ENCODE peak calls at places on chromosome 1, in seven cellular contexts. P, X, Y, B, V, J and I are unnamed samples.

GRCh38 chr1:81802601-81803422 is 2.1 kb downstream of the ADGRL2 start:
- DNase-seq in X (peak), B (peak), Y (no peak), V (no peak), P (no peak), J (peak), I (peak)

GRCh38 chr1:150748859-150749719 is 16.5 kb downstream of the CTSS start:
- DNase-seq in Y (no peak), J (no peak), V (no peak), X (no peak), B (no peak), P (no peak), I (no peak)

GRCh38 chr1:29809446-29810120 is 573.3 kb downstream of the PTPRU start:
- DNase-seq in Y (no peak), X (no peak), B (peak), P (no peak), J (no peak), V (no peak), I (no peak)

GRCh38 chr1:218656301-218657037 is 311.3 kb downstream of the TGFB2 start:
- DNase-seq in V (no peak), B (no peak), Y (no peak), P (no peak), X (no peak), J (no peak), I (no peak)

GRCh38 chr1:156282479-156283222 is at the start of gene SMG5:
- DNase-seq in X (peak), P (peak), V (peak), Y (peak), J (peak), B (peak), I (peak)

GRCh38 chr1:230212405-230212936 is 145.4 kb downstream of the GALNT2 start:
- DNase-seq in Y (no peak), X (no peak), P (no peak), V (peak), B (no peak), J (no peak), I (no peak)

GRCh38 chr1:39102537-39103320 is 76.6 kb downstream of the NDUFS5 start:
- DNase-seq in B (peak), X (no peak), V (peak), P (no peak), Y (peak), J (peak), I (peak)

GRCh38 chr1:201279313-201279712 is 4.0 kb upstream of the PKP1 start:
- DNase-seq in J (no peak), X (no peak), B (no peak), Y (no peak), P (no peak), V (no peak), I (no peak)

GRCh38 chr1:220879090-220879508 is at the start of gene HLX:
- DNase-seq in V (peak), B (peak), X (peak), Y (no peak), J (no peak), P (no peak), I (peak)

GRCh38 chr1:112937495-112937894 is 18.5 kb downstream of the SLC16A1 start:
- DNase-seq in J (no peak), X (no peak), Y (no peak), V (no peak), P (no peak), B (no peak), I (peak)